ENCODE peak calls at places on chromosome 10, in nine cellular contexts. Q is PC-3, C is endodermal cell, B is colonic mucosa, K is left lung, R is cardiac muscle cell, Z is heart right ventricle, V is tibial nerve, U is IMR-90. H is an unnamed sample.

GRCh38 chr10:84159076-84159475 is 14.5 kb upstream of the GPR15LG start:
- DNase-seq in Z (no peak), V (no peak), C (no peak), K (no peak), Q (no peak), B (peak; percentile 45), R (no peak), U (no peak), H (no peak)

GRCh38 chr10:7111574-7111973 is 299.3 kb downstream of the SFMBT2 start:
- DNase-seq in R (peak; percentile 60), Q (peak; percentile 73), C (no peak), Z (no peak), U (peak; percentile 85), V (no peak), K (no peak), B (no peak), H (no peak)

GRCh38 chr10:123997486-123998196 is 95.8 kb downstream of the CHST15 start:
- DNase-seq in V (peak; percentile 50), K (peak; percentile 81), Q (peak; percentile 91), Z (no peak), U (peak; percentile 87), C (no peak), R (peak; percentile 98), B (no peak), H (no peak)

GRCh38 chr10:113916053-113916452 is 61.6 kb downstream of the NHLRC2 start:
- DNase-seq in C (no peak), R (no peak), Z (no peak), U (no peak), V (no peak), K (no peak), Q (peak; percentile 46), B (no peak), H (no peak)

GRCh38 chr10:114304566-114305421 is 65.7 kb downstream of the VWA2 start:
- DNase-seq in B (peak; percentile 56), Z (peak; percentile 53), U (no peak), V (no peak), C (peak; percentile 96), K (no peak), R (no peak), Q (peak; percentile 39), H (peak; percentile 51)

GRCh38 chr10:89426230-89426868 is 12.0 kb downstream of the IFIT5 start:
- DNase-seq in Z (no peak), K (no peak), C (no peak), B (no peak), U (peak; percentile 75), R (peak; percentile 80), Q (peak; percentile 74), V (peak; percentile 57), H (peak; percentile 15)

GRCh38 chr10:17923728-17924127 is 28.0 kb upstream of the SLC39A12 start:
- DNase-seq in C (no peak), U (peak; percentile 95), R (peak; percentile 70), V (no peak), K (no peak), B (peak; percentile 31), Q (peak; percentile 92), Z (no peak), H (no peak)

GRCh38 chr10:98377536-98377935 is 37.4 kb downstream of the PYROXD2 start:
- DNase-seq in C (no peak), V (no peak), Q (no peak), R (no peak), Z (no peak), K (no peak), U (no peak), B (no peak), H (no peak)

GRCh38 chr10:11875183-11875498 is 52.0 kb downstream of the PROSER2 start:
- DNase-seq in Z (no peak), Q (no peak), B (no peak), R (no peak), U (peak; percentile 6), C (peak; percentile 83), K (no peak), V (no peak), H (no peak)

GRCh38 chr10:129025774-129026173 is 441.3 kb upstream of the MGMT start:
- DNase-seq in U (no peak), Z (no peak), Q (no peak), K (no peak), R (no peak), C (no peak), V (no peak), B (no peak), H (no peak)

GRCh38 chr10:113221756-113222168 is 271.7 kb downstream of the TCF7L2 start:
- DNase-seq in V (no peak), R (no peak), Q (peak; percentile 22), K (no peak), Z (no peak), U (no peak), B (no peak), C (peak; percentile 80), H (no peak)

GRCh38 chr10:73850863-73851461 is 23.4 kb downstream of the CAMK2G start:
- DNase-seq in Z (no peak), U (peak; percentile 50), V (peak; percentile 20), Q (no peak), K (peak; percentile 72), B (no peak), C (peak; percentile 81), R (peak; percentile 89), H (no peak)

GRCh38 chr10:33314788-33315561 is 19.5 kb downstream of the NRP1 start:
- DNase-seq in K (no peak), Z (no peak), R (peak; percentile 51), B (no peak), Q (peak; percentile 92), C (no peak), U (peak; percentile 80), V (no peak), H (no peak)

GRCh38 chr10:60142736-60143135 is 236.4 kb upstream of the CCDC6 start:
- DNase-seq in V (no peak), Z (no peak), C (no peak), U (no peak), K (no peak), R (no peak), B (no peak), Q (peak; percentile 53), H (no peak)

GRCh38 chr10:25758041-25758457 is 176.0 kb upstream of the MYO3A start:
- DNase-seq in B (no peak), Z (no peak), C (peak; percentile 76), R (peak; percentile 60), Q (peak; percentile 16), U (no peak), V (no peak), K (no peak), H (no peak)

GRCh38 chr10:116041948-116042347 is 231.1 kb downstream of the GFRA1 start:
- DNase-seq in V (no peak), B (no peak), Q (no peak), R (no peak), Z (no peak), C (no peak), U (no peak), K (no peak), H (no peak)

GRCh38 chr10:102649770-102650654 is 5.7 kb downstream of the TRIM8 start:
- DNase-seq in V (no peak), Q (no peak), K (no peak), U (no peak), B (no peak), R (no peak), C (no peak), Z (no peak), H (no peak)

GRCh38 chr10:102652170-102652926 is 8.1 kb downstream of the TRIM8 start:
- DNase-seq in Q (no peak), V (no peak), U (no peak), B (no peak), C (no peak), K (no peak), R (no peak), Z (no peak), H (no peak)

GRCh38 chr10:102650655-102651454 is 6.6 kb downstream of the TRIM8 start:
- DNase-seq in C (no peak), U (no peak), Z (no peak), B (no peak), R (no peak), V (no peak), K (no peak), Q (no peak), H (no peak)

GRCh38 chr10:102648889-102649752 is 4.8 kb downstream of the TRIM8 start:
- DNase-seq in C (no peak), R (no peak), Q (no peak), V (no peak), U (no peak), K (no peak), Z (no peak), B (no peak), H (peak; percentile 34)

DNA sequence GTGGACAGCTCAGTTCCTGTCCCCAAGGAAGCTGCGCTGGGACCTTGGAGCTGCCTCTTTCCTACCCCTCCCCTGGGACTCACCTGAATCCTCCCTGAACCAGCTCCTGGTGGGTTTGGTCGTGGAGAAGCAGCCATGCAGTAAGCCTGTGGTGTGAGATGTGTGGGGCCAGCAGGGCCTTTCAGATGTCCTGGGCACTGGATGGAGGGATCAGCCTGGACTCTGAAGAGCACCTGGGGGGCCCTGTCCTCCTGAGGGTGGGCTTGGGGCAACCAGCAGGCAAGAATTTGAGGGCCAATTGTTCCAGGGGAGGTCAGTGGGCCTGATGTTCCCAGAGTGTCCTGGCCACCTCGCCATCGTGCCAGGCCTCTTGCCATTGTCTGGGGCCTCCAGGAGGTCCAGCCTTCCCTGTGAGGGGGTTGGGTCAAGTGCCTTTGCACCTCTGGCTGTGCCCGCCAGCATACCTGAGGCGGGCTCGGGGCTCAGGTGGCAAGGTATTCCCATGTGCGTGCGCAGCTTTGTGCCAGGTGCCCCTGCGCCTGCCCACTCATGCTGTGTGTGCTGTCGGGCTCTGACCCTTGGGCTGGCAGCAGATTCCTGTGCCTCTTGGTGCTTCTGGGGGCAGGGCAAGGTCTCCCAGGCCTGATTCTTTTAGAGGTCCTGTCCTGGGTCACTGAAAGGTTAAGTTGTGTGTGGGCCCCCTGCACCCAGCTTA is 7.3 kb downstream of the TRIM8 start:
- DNase-seq in Z (no peak), Q (no peak), C (no peak), K (no peak), R (no peak), U (no peak), B (no peak), V (no peak), H (no peak)
- H3K4me1 ChIP-seq in Z (peaks cover 52% of the 10 kb centered on the region), Q (peaks cover 7% of the 10 kb centered on the region), C (peaks cover 23% of the 10 kb centered on the region), K (peaks cover 62% of the 10 kb centered on the region), R (peaks cover 33% of the 10 kb centered on the region), U (peaks cover 40% of the 10 kb centered on the region), B (peaks cover 36% of the 10 kb centered on the region), V (peaks cover 69% of the 10 kb centered on the region), H (peaks cover 69% of the 10 kb centered on the region)

GRCh38 chr10:21740989-21741388 is 207.0 kb downstream of the MLLT10 start:
- DNase-seq in V (no peak), R (no peak), Q (no peak), K (no peak), U (no peak), C (no peak), Z (no peak), B (no peak), H (peak; percentile 82)
- H3K27ac ChIP-seq in V (no peak overlapping the region), R (peak overlapping the region; percentile 4), Q (no peak overlapping the region), K (no peak overlapping the region), U (no peak overlapping the region), C (no peak overlapping the region), Z (no peak overlapping the region), B (no peak overlapping the region), H (peak overlapping the region; percentile 67)

GRCh38 chr10:121772890-121773289 is 154.9 kb downstream of the ATE1 start:
- DNase-seq in Q (no peak), K (no peak), Z (no peak), C (no peak), R (peak; percentile 45), U (peak; percentile 68), B (no peak), V (no peak), H (no peak)
- H3K4me1 ChIP-seq in Q (no peaks in the 10 kb centered on the region), K (no peaks in the 10 kb centered on the region), Z (no peaks in the 10 kb centered on the region), C (peaks cover 11% of the 10 kb centered on the region), R (peaks cover 5% of the 10 kb centered on the region), U (peaks cover 4% of the 10 kb centered on the region), B (no peaks in the 10 kb centered on the region), V (no peaks in the 10 kb centered on the region), H (no peaks in the 10 kb centered on the region)

GRCh38 chr10:79184141-79184625 is 115.4 kb downstream of the ZMIZ1 start:
- DNase-seq in U (peak; percentile 84), K (peak; percentile 78), R (peak; percentile 58), Q (peak; percentile 100), V (no peak), Z (no peak), B (peak; percentile 59), C (peak; percentile 80), H (no peak)
- H3K27ac ChIP-seq in U (peak overlapping the region; percentile 48), K (peak overlapping the region; percentile 61), R (peak overlapping the region; percentile 95), Q (peak overlapping the region; percentile 67), V (no peak overlapping the region), Z (peak overlapping the region; percentile 59), B (peak overlapping the region; percentile 6), C (peak overlapping the region; percentile 34), H (no peak overlapping the region)

H was measured in CD4-positive, CD25-positive, alpha-beta regulatory T cell.